ENCODE peak calls at places on chromosomes 5 and 9, in ten cellular contexts. One of them, this sample, is unnamed.

GRCh38 chr9:2132484-2133082 is 117.4 kb downstream of the SMARCA2 start:
- DNase-seq in HCT116: peak; percentile 6
- DNase-seq in spleen: no peak
- DNase-seq in psoas muscle: no peak
- DNase-seq in adrenal gland: no peak
- DNase-seq in fibroblast of lung: peak; percentile 24
- DNase-seq in DND-41: no peak
- DNase-seq in A673: peak; percentile 68
- DNase-seq in tibial nerve: no peak
- DNase-seq in neural progenitor cell: peak; percentile 42
- DNase-seq in this sample: no peak

GRCh38 chr9:75685059-75685458 is 205.4 kb upstream of the PCSK5 start:
- DNase-seq in HCT116: no peak
- DNase-seq in spleen: no peak
- DNase-seq in psoas muscle: no peak
- DNase-seq in adrenal gland: no peak
- DNase-seq in fibroblast of lung: no peak
- DNase-seq in DND-41: no peak
- DNase-seq in A673: no peak
- DNase-seq in tibial nerve: no peak
- DNase-seq in neural progenitor cell: no peak
- DNase-seq in this sample: no peak

GRCh38 chr9:84851935-84852585 is 182.5 kb downstream of the NTRK2 start:
- DNase-seq in HCT116: peak; percentile 68
- DNase-seq in spleen: no peak
- DNase-seq in psoas muscle: peak; percentile 22
- DNase-seq in adrenal gland: peak; percentile 26
- DNase-seq in fibroblast of lung: peak; percentile 97
- DNase-seq in DND-41: no peak
- DNase-seq in A673: peak; percentile 3
- DNase-seq in tibial nerve: peak; percentile 34
- DNase-seq in neural progenitor cell: peak; percentile 87
- DNase-seq in this sample: peak; percentile 91

GRCh38 chr5:175306381-175306780 is 137.6 kb downstream of the DRD1 start:
- DNase-seq in HCT116: no peak
- DNase-seq in spleen: no peak
- DNase-seq in psoas muscle: no peak
- DNase-seq in adrenal gland: no peak
- DNase-seq in fibroblast of lung: no peak
- DNase-seq in DND-41: no peak
- DNase-seq in A673: no peak
- DNase-seq in tibial nerve: no peak
- DNase-seq in neural progenitor cell: no peak
- DNase-seq in this sample: no peak

GRCh38 chr5:91641730-91642350 is 258.7 kb upstream of the ARRDC3 start:
- DNase-seq in HCT116: peak; percentile 34
- DNase-seq in spleen: no peak
- DNase-seq in psoas muscle: no peak
- DNase-seq in adrenal gland: no peak
- DNase-seq in fibroblast of lung: peak; percentile 36
- DNase-seq in DND-41: no peak
- DNase-seq in A673: peak; percentile 77
- DNase-seq in tibial nerve: no peak
- DNase-seq in neural progenitor cell: peak; percentile 60
- DNase-seq in this sample: no peak

GRCh38 chr9:81490605-81491331 is 198.6 kb downstream of the TLE1 start:
- DNase-seq in HCT116: peak; percentile 2
- DNase-seq in spleen: no peak
- DNase-seq in psoas muscle: no peak
- DNase-seq in adrenal gland: no peak
- DNase-seq in fibroblast of lung: peak; percentile 95
- DNase-seq in DND-41: no peak
- DNase-seq in A673: no peak
- DNase-seq in tibial nerve: no peak
- DNase-seq in neural progenitor cell: no peak
- DNase-seq in this sample: peak; percentile 49

GRCh38 chr9:91301161-91301560 is 60.6 kb downstream of the AUH start:
- DNase-seq in HCT116: peak; percentile 23
- DNase-seq in spleen: no peak
- DNase-seq in psoas muscle: no peak
- DNase-seq in adrenal gland: peak; percentile 39
- DNase-seq in fibroblast of lung: peak; percentile 57
- DNase-seq in DND-41: no peak
- DNase-seq in A673: no peak
- DNase-seq in tibial nerve: no peak
- DNase-seq in neural progenitor cell: no peak
- DNase-seq in this sample: peak; percentile 45

GRCh38 chr9:99140685-99141314 is 35.9 kb downstream of the TGFBR1 start:
- DNase-seq in HCT116: peak; percentile 21
- DNase-seq in spleen: no peak
- DNase-seq in psoas muscle: no peak
- DNase-seq in adrenal gland: peak; percentile 38
- DNase-seq in fibroblast of lung: peak; percentile 47
- DNase-seq in DND-41: peak; percentile 51
- DNase-seq in A673: peak; percentile 41
- DNase-seq in tibial nerve: peak; percentile 43
- DNase-seq in neural progenitor cell: peak; percentile 79
- DNase-seq in this sample: no peak

GRCh38 chr5:88503065-88503394 is 234.4 kb upstream of the TMEM161B start:
- DNase-seq in HCT116: no peak
- DNase-seq in spleen: no peak
- DNase-seq in psoas muscle: no peak
- DNase-seq in adrenal gland: no peak
- DNase-seq in fibroblast of lung: peak; percentile 25
- DNase-seq in DND-41: no peak
- DNase-seq in A673: no peak
- DNase-seq in tibial nerve: no peak
- DNase-seq in neural progenitor cell: no peak
- DNase-seq in this sample: no peak

GRCh38 chr9:19049872-19050636 is 827 bp downstream of the RRAGA start:
- DNase-seq in HCT116: no peak
- DNase-seq in spleen: no peak
- DNase-seq in psoas muscle: no peak
- DNase-seq in adrenal gland: peak; percentile 14
- DNase-seq in fibroblast of lung: peak; percentile 63
- DNase-seq in DND-41: peak; percentile 17
- DNase-seq in A673: peak; percentile 0
- DNase-seq in tibial nerve: peak; percentile 16
- DNase-seq in neural progenitor cell: peak; percentile 45
- DNase-seq in this sample: no peak

GRCh38 chr5:15993934-15994333 is 185.7 kb downstream of the MARCHF11 start:
- DNase-seq in HCT116: no peak
- DNase-seq in spleen: no peak
- DNase-seq in psoas muscle: no peak
- DNase-seq in adrenal gland: no peak
- DNase-seq in fibroblast of lung: peak; percentile 13
- DNase-seq in DND-41: no peak
- DNase-seq in A673: peak; percentile 9
- DNase-seq in tibial nerve: no peak
- DNase-seq in neural progenitor cell: no peak
- DNase-seq in this sample: no peak
- TF ChIP-seq CTCF in HCT116: no peak
- TF ChIP-seq CTCF in spleen: no peak
- TF ChIP-seq CTCF in psoas muscle: no peak
- TF ChIP-seq CTCF in adrenal gland: no peak
- TF ChIP-seq CTCF in fibroblast of lung: peak; percentile 52
- TF ChIP-seq CTCF in DND-41: peak; percentile 13
- TF ChIP-seq CTCF in A673: peak; percentile 27
- TF ChIP-seq CTCF in tibial nerve: no peak
- TF ChIP-seq CTCF in neural progenitor cell: peak; percentile 32
- TF ChIP-seq CTCF in this sample: peak; percentile 36

GRCh38 chr5:41336471-41336870 is 123.1 kb upstream of the C6 start:
- DNase-seq in HCT116: no peak
- DNase-seq in spleen: no peak
- DNase-seq in psoas muscle: no peak
- DNase-seq in adrenal gland: no peak
- DNase-seq in fibroblast of lung: no peak
- DNase-seq in DND-41: no peak
- DNase-seq in A673: no peak
- DNase-seq in tibial nerve: no peak
- DNase-seq in neural progenitor cell: no peak
- DNase-seq in this sample: no peak

GRCh38 chr5:41334758-41335157 is 121.4 kb upstream of the C6 start:
- DNase-seq in HCT116: no peak
- DNase-seq in spleen: no peak
- DNase-seq in psoas muscle: no peak
- DNase-seq in adrenal gland: peak; percentile 36
- DNase-seq in fibroblast of lung: peak; percentile 23
- DNase-seq in DND-41: no peak
- DNase-seq in A673: peak; percentile 79
- DNase-seq in tibial nerve: no peak
- DNase-seq in neural progenitor cell: peak; percentile 44
- DNase-seq in this sample: no peak

GRCh38 chr5:41337240-41337639 is 123.9 kb upstream of the C6 start:
- DNase-seq in HCT116: no peak
- DNase-seq in spleen: no peak
- DNase-seq in psoas muscle: no peak
- DNase-seq in adrenal gland: no peak
- DNase-seq in fibroblast of lung: no peak
- DNase-seq in DND-41: no peak
- DNase-seq in A673: no peak
- DNase-seq in tibial nerve: no peak
- DNase-seq in neural progenitor cell: no peak
- DNase-seq in this sample: no peak

GRCh38 chr5:41335596-41335995 is 122.3 kb upstream of the C6 start:
- DNase-seq in HCT116: no peak
- DNase-seq in spleen: no peak
- DNase-seq in psoas muscle: no peak
- DNase-seq in adrenal gland: no peak
- DNase-seq in fibroblast of lung: no peak
- DNase-seq in DND-41: no peak
- DNase-seq in A673: no peak
- DNase-seq in tibial nerve: no peak
- DNase-seq in neural progenitor cell: no peak
- DNase-seq in this sample: no peak

DNA sequence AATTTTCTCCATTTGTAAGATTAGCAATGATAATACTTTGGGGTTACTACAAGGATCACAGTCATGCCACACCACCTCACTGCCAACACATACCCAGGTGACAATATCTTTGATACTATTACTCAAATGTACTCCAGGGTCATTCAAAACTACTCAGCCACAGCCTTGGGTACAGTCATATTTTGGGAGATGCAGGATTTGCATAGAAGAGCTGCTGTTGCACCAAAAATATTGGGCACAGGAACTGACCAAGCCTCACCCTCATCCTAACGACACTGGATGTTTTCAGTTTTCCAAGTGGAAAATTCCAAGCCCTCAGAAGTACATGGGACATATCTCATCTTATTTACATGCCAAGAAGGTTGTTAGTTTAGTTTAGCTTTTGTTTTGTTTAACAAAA is 120.9 kb upstream of the C6 start:
- DNase-seq in HCT116: no peak
- DNase-seq in spleen: no peak
- DNase-seq in psoas muscle: no peak
- DNase-seq in adrenal gland: peak; percentile 17
- DNase-seq in fibroblast of lung: no peak
- DNase-seq in DND-41: no peak
- DNase-seq in A673: no peak
- DNase-seq in tibial nerve: no peak
- DNase-seq in neural progenitor cell: no peak
- DNase-seq in this sample: no peak
- H3K27ac ChIP-seq in HCT116: no peak overlapping the region
- H3K27ac ChIP-seq in spleen: peak overlapping the region; percentile 5
- H3K27ac ChIP-seq in psoas muscle: no peak overlapping the region
- H3K27ac ChIP-seq in adrenal gland: peak overlapping the region; percentile 7
- H3K27ac ChIP-seq in fibroblast of lung: no peak overlapping the region
- H3K27ac ChIP-seq in DND-41: no peak overlapping the region
- H3K27ac ChIP-seq in A673: peak overlapping the region; percentile 34
- H3K27ac ChIP-seq in tibial nerve: no peak overlapping the region
- H3K27ac ChIP-seq in neural progenitor cell: no peak overlapping the region
- H3K27ac ChIP-seq in this sample: no peak overlapping the region

DNA sequence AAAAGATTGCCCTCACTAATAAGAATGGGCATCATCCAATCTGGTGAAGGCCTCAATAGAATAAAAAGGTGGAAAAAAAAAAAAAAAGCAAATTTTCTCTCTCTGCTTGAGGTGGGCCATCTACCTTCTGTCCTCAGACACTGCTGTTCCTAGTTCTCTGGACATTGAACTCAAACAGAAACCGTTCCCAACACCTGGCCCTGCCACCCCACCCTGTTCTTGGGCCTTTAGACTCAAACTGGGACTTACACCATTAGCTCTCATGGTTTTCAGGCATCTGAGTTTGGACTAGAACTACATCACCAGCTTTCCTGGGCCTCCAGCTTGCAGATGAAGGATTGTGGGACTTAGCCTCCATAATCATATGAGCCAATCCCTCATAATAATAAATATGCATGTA is 71.0 kb downstream of the SSBP2 start:
- DNase-seq in HCT116: no peak
- DNase-seq in spleen: no peak
- DNase-seq in psoas muscle: no peak
- DNase-seq in adrenal gland: no peak
- DNase-seq in fibroblast of lung: no peak
- DNase-seq in DND-41: no peak
- DNase-seq in A673: no peak
- DNase-seq in tibial nerve: no peak
- DNase-seq in neural progenitor cell: no peak
- DNase-seq in this sample: no peak
- H3K4me1 ChIP-seq in HCT116: no peaks in the 10 kb centered on the region
- H3K4me1 ChIP-seq in spleen: no peaks in the 10 kb centered on the region
- H3K4me1 ChIP-seq in psoas muscle: peaks cover 7% of the 10 kb centered on the region
- H3K4me1 ChIP-seq in adrenal gland: no peaks in the 10 kb centered on the region
- H3K4me1 ChIP-seq in fibroblast of lung: no peaks in the 10 kb centered on the region
- H3K4me1 ChIP-seq in DND-41: peaks cover 3% of the 10 kb centered on the region
- H3K4me1 ChIP-seq in A673: no peaks in the 10 kb centered on the region
- H3K4me1 ChIP-seq in tibial nerve: no peaks in the 10 kb centered on the region
- H3K4me1 ChIP-seq in neural progenitor cell: peaks cover 6% of the 10 kb centered on the region
- H3K4me1 ChIP-seq in this sample: no peaks in the 10 kb centered on the region

GRCh38 chr5:154857091-154857533 is 1.3 kb upstream of the CNOT8 start:
- DNase-seq in HCT116: no peak
- DNase-seq in spleen: no peak
- DNase-seq in psoas muscle: peak; percentile 86
- DNase-seq in adrenal gland: no peak
- DNase-seq in fibroblast of lung: no peak
- DNase-seq in DND-41: peak; percentile 74
- DNase-seq in A673: no peak
- DNase-seq in tibial nerve: peak; percentile 80
- DNase-seq in neural progenitor cell: peak; percentile 61
- DNase-seq in this sample: peak; percentile 53

GRCh38 chr5:154860123-154860522 is 1.7 kb downstream of the CNOT8 start:
- DNase-seq in HCT116: no peak
- DNase-seq in spleen: no peak
- DNase-seq in psoas muscle: peak; percentile 56
- DNase-seq in adrenal gland: peak; percentile 81
- DNase-seq in fibroblast of lung: peak; percentile 63
- DNase-seq in DND-41: peak; percentile 22
- DNase-seq in A673: peak; percentile 22
- DNase-seq in tibial nerve: no peak
- DNase-seq in neural progenitor cell: peak; percentile 25
- DNase-seq in this sample: no peak

GRCh38 chr5:154858972-154859950 is 834 bp downstream of the CNOT8 start:
- DNase-seq in HCT116: no peak
- DNase-seq in spleen: no peak
- DNase-seq in psoas muscle: no peak
- DNase-seq in adrenal gland: no peak
- DNase-seq in fibroblast of lung: no peak
- DNase-seq in DND-41: peak; percentile 11
- DNase-seq in A673: no peak
- DNase-seq in tibial nerve: no peak
- DNase-seq in neural progenitor cell: no peak
- DNase-seq in this sample: peak; percentile 21

GRCh38 chr5:154858251-154858971 is at the start of gene CNOT8:
- DNase-seq in HCT116: peak; percentile 94
- DNase-seq in spleen: peak; percentile 100
- DNase-seq in psoas muscle: peak; percentile 99
- DNase-seq in adrenal gland: peak; percentile 98
- DNase-seq in fibroblast of lung: peak; percentile 97
- DNase-seq in DND-41: peak; percentile 98
- DNase-seq in A673: peak; percentile 97
- DNase-seq in tibial nerve: peak; percentile 96
- DNase-seq in neural progenitor cell: peak; percentile 98
- DNase-seq in this sample: peak; percentile 94

GRCh38 chr5:154857534-154858250 is 735 bp upstream of the CNOT8 start:
- DNase-seq in HCT116: peak; percentile 92
- DNase-seq in spleen: peak; percentile 97
- DNase-seq in psoas muscle: peak; percentile 96
- DNase-seq in adrenal gland: peak; percentile 97
- DNase-seq in fibroblast of lung: peak; percentile 97
- DNase-seq in DND-41: peak; percentile 92
- DNase-seq in A673: peak; percentile 96
- DNase-seq in tibial nerve: peak; percentile 98
- DNase-seq in neural progenitor cell: peak; percentile 98
- DNase-seq in this sample: peak; percentile 89
- TF ChIP-seq CTCF in HCT116: no peak
- TF ChIP-seq CTCF in spleen: no peak
- TF ChIP-seq CTCF in psoas muscle: peak; percentile 24
- TF ChIP-seq CTCF in adrenal gland: no peak
- TF ChIP-seq CTCF in fibroblast of lung: no peak
- TF ChIP-seq CTCF in DND-41: no peak
- TF ChIP-seq CTCF in A673: no peak
- TF ChIP-seq CTCF in tibial nerve: no peak
- TF ChIP-seq CTCF in neural progenitor cell: peak; percentile 27
- TF ChIP-seq CTCF in this sample: peak; percentile 38

This sample was measured in foreskin keratinocyte.